ENCODE peak calls at places on chromosomes 7 and 10, in five cellular contexts. O is nephron progenitor cell, L is psoas muscle, E is tibial artery, Y is fibroblast of pulmonary artery. U is an unnamed sample.

GRCh38 chr10:30413996-30414576 is 19.9 kb upstream of the MAP3K8 start:
- DNase-seq in L (no peak), Y (peak; percentile 87), O (no peak), E (no peak), U (no peak)

GRCh38 chr10:121357323-121357835 is 240.9 kb downstream of the FGFR2 start:
- DNase-seq in O (no peak), E (no peak), L (no peak), Y (no peak), U (no peak)

GRCh38 chr10:84097787-84098353 is 41.4 kb upstream of the GHITM start:
- DNase-seq in O (no peak), L (no peak), E (no peak), Y (peak; percentile 53), U (no peak)

GRCh38 chr7:86926732-86927131 is 132.7 kb downstream of the ELAPOR2 start:
- DNase-seq in E (no peak), Y (peak; percentile 76), O (peak; percentile 29), L (no peak), U (no peak)

GRCh38 chr7:8035647-8036518 is 67.3 kb downstream of the GLCCI1 start:
- DNase-seq in L (no peak), Y (peak; percentile 56), O (no peak), E (no peak), U (no peak)

GRCh38 chr10:126066491-126066890 is 170.1 kb downstream of the FANK1 start:
- DNase-seq in E (no peak), L (no peak), O (no peak), Y (no peak), U (no peak)

GRCh38 chr10:81179805-81180452 is 642.2 kb downstream of the SH2D4B start:
- DNase-seq in E (no peak), L (no peak), O (no peak), Y (no peak), U (no peak)

GRCh38 chr10:47361293-47361692 is 13.1 kb downstream of the RBP3 start:
- DNase-seq in O (peak; percentile 74), Y (peak; percentile 49), E (peak; percentile 48), L (peak; percentile 50), U (peak; percentile 78)

GRCh38 chr7:111089822-111090426 is 1.0 kb upstream of the LRRN3 start:
- DNase-seq in O (no peak), E (no peak), Y (peak; percentile 74), L (no peak), U (no peak)

GRCh38 chr10:8830064-8830463 is 775.6 kb downstream of the GATA3 start:
- DNase-seq in Y (no peak), O (no peak), E (no peak), L (no peak), U (no peak)

GRCh38 chr10:69348824-69349541 is 67.7 kb downstream of the TACR2 start:
- DNase-seq in E (peak; percentile 80), Y (peak; percentile 94), O (no peak), L (peak; percentile 74), U (peak; percentile 86)

GRCh38 chr10:45404087-45404769 is 30.2 kb downstream of the ALOX5 start:
- DNase-seq in L (no peak), O (no peak), E (peak; percentile 58), Y (no peak), U (no peak)

GRCh38 chr7:38453187-38453586 is 178.0 kb downstream of the AMPH start:
- DNase-seq in E (no peak), O (no peak), L (no peak), Y (no peak), U (no peak)

GRCh38 chr10:120479506-120479905 is 22.5 kb downstream of the PLPP4 start:
- DNase-seq in Y (no peak), E (no peak), L (no peak), O (no peak), U (no peak)

DNA sequence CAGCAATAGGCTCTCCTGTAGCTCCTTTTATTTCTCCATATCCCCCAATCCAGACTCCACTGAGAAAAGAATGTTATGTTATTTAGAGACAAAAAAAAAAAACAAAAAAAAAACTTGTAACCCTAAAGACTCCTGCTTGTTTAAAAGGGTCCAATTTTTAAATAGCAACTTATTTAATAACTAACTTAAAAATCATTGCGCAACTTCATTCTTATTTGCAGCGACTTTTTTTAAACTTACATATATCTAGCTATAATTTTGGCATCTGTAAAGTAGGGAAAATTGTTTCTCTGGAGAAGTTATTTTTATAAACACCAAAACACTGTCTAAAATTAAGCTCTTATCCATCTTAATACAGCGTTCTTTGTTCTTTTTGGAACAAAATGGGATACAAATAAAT is 59.0 kb upstream of the ZC3HAV1 start:
- DNase-seq in O (no peak), Y (no peak), E (no peak), L (no peak), U (no peak)
- TF ChIP-seq CTCF in O (no peak), Y (no peak), E (no peak), L (no peak), U (no peak)

GRCh38 chr7:151091431-151091830 is 5.2 kb downstream of the AGAP3 start:
- DNase-seq in E (no peak), L (no peak), O (no peak), Y (no peak), U (no peak)
- TF ChIP-seq CTCF in E (no peak), L (peak; percentile 23), O (peak; percentile 54), Y (peak; percentile 61), U (no peak)

GRCh38 chr10:94076325-94076841 is 82.7 kb downstream of the PLCE1 start:
- DNase-seq in O (no peak), E (no peak), Y (peak; percentile 63), L (no peak), U (no peak)
- TF ChIP-seq CTCF in O (no peak), E (peak; percentile 83), Y (peak; percentile 49), L (peak; percentile 54), U (no peak)

GRCh38 chr10:87817873-87818504 is at the start of gene ATAD1:
- DNase-seq in L (peak; percentile 91), O (peak; percentile 84), Y (peak; percentile 84), E (peak; percentile 88), U (peak; percentile 94)
- TF ChIP-seq CTCF in L (no peak), O (peak; percentile 15), Y (peak; percentile 21), E (no peak), U (no peak)

U was measured in lower leg skin.